ENCODE peak calls at places on chromosomes 11 and 22, in seven cellular contexts. V is neuronal stem cell, Y is astrocyte, C is mesendoderm, W is K562, Q is IMR-90, I is fibroblast of lung. G is an unnamed sample. For H3K4me1 and H3K27me3, the result is how much of the 10 kb centered on the place peaks cover.

GRCh38 chr11:125404136-125404810 is 91.8 kb downstream of the FEZ1 start:
- DNase-seq in V (peak), Y (no peak), C (peak), W (no peak), Q (no peak), I (no peak), G (no peak)

GRCh38 chr22:48393041-48393370 is 1434.7 kb downstream of the BRD1 start:
- DNase-seq in V (no peak), Y (no peak), C (no peak), W (no peak), Q (no peak), I (no peak), G (no peak)

GRCh38 chr11:114099392-114100178 is 40.1 kb downstream of the ZBTB16 start:
- DNase-seq in V (no peak), Y (no peak), C (no peak), W (no peak), Q (no peak), I (no peak), G (no peak)

GRCh38 chr11:36564376-36565032 is 3.3 kb upstream of the RAG1 start:
- DNase-seq in V (peak), Y (peak), C (peak), W (peak), Q (peak), I (peak), G (peak)

GRCh38 chr11:17354070-17354924 is 2.7 kb downstream of the NCR3LG1 start:
- DNase-seq in V (peak), Y (peak), C (peak), W (peak), Q (peak), I (peak), G (no peak)

GRCh38 chr11:12518606-12519385 is 141.4 kb downstream of the PARVA start:
- DNase-seq in V (no peak), Y (no peak), C (no peak), W (no peak), Q (no peak), I (no peak), G (no peak)

GRCh38 chr11:92439133-92439532 is 214.5 kb downstream of the FAT3 start:
- DNase-seq in V (no peak), Y (no peak), C (no peak), W (no peak), Q (no peak), I (no peak), G (no peak)

GRCh38 chr11:114180301-114181055 is 115.7 kb upstream of the NNMT start:
- DNase-seq in V (no peak), Y (no peak), C (peak), W (no peak), Q (no peak), I (no peak), G (no peak)

GRCh38 chr11:122795281-122795680 is 43.0 kb upstream of the CRTAM start:
- DNase-seq in V (no peak), Y (no peak), C (no peak), W (no peak), Q (no peak), I (no peak), G (no peak)

GRCh38 chr11:61890536-61891330 is 612 bp downstream of the FADS3 start:
- DNase-seq in V (no peak), Y (peak), C (peak), W (peak), Q (peak), I (peak), G (no peak)

GRCh38 chr11:132994038-132994502 is 538.2 kb downstream of the OPCML start:
- DNase-seq in V (no peak), Y (no peak), C (no peak), W (no peak), Q (no peak), I (peak), G (no peak)

GRCh38 chr11:10385696-10386095 is 69.4 kb upstream of the AMPD3 start:
- DNase-seq in V (no peak), Y (no peak), C (no peak), W (no peak), Q (peak), I (no peak), G (no peak)

GRCh38 chr11:11916981-11917399 is 75.2 kb downstream of the USP47 start:
- DNase-seq in V (no peak), Y (peak), C (peak), W (no peak), Q (peak), I (peak), G (no peak)

GRCh38 chr11:108593910-108594434 is 404 bp upstream of the EXPH5 start:
- DNase-seq in V (no peak), Y (no peak), C (no peak), W (no peak), Q (no peak), I (no peak), G (no peak)

GRCh38 chr22:30695871-30696655 is 1.4 kb downstream of the OSBP2 start:
- DNase-seq in V (no peak), Y (no peak), C (no peak), W (no peak), Q (no peak), I (no peak), G (no peak)

GRCh38 chr11:61173456-61173855 is 12.2 kb upstream of the VPS37C start:
- DNase-seq in V (no peak), Y (no peak), C (no peak), W (no peak), Q (peak), I (no peak), G (no peak)

GRCh38 chr22:48563118-48563965 is 1264.3 kb downstream of the BRD1 start:
- DNase-seq in V (no peak), Y (no peak), C (no peak), W (no peak), Q (no peak), I (no peak), G (no peak)

GRCh38 chr11:77075425-77075905 is 8.7 kb downstream of the CAPN5 start:
- DNase-seq in V (no peak), Y (no peak), C (no peak), W (no peak), Q (no peak), I (no peak), G (no peak)

GRCh38 chr11:78253797-78254196 is 65.1 kb downstream of the USP35 start:
- DNase-seq in V (no peak), Y (peak), C (no peak), W (no peak), Q (peak), I (peak), G (no peak)

GRCh38 chr11:69253028-69253427 is 40.9 kb upstream of the MYEOV start:
- DNase-seq in V (no peak), Y (peak), C (peak), W (no peak), Q (peak), I (peak), G (no peak)

GRCh38 chr11:122697636-122698167 is 42.2 kb downstream of the UBASH3B start:
- DNase-seq in V (no peak), Y (peak), C (no peak), W (no peak), Q (peak), I (peak), G (no peak)

GRCh38 chr22:29205598-29206371 is at the start of gene EMID1:
- DNase-seq in V (peak), Y (no peak), C (peak), W (peak), Q (peak), I (peak), G (no peak)

GRCh38 chr11:69002743-69003231 is 10.3 kb downstream of the MRGPRF start:
- DNase-seq in V (no peak), Y (no peak), C (no peak), W (no peak), Q (no peak), I (no peak), G (no peak)

GRCh38 chr11:115170133-115170815 is 333.9 kb downstream of the CADM1 start:
- DNase-seq in V (peak), Y (no peak), C (peak), W (peak), Q (peak), I (no peak), G (peak)

GRCh38 chr11:117618956-117619355 is 178.1 kb downstream of the DSCAML1 start:
- DNase-seq in V (no peak), Y (no peak), C (peak), W (no peak), Q (no peak), I (no peak), G (no peak)

GRCh38 chr11:78476066-78476465 is 58.4 kb upstream of the GAB2 start:
- DNase-seq in V (no peak), Y (no peak), C (peak), W (no peak), Q (no peak), I (no peak), G (no peak)

GRCh38 chr22:49107961-49108530 is 719.6 kb downstream of the BRD1 start:
- DNase-seq in V (no peak), Y (no peak), C (no peak), W (no peak), Q (no peak), I (no peak), G (no peak)

GRCh38 chr22:49413551-49413950 is 414.1 kb downstream of the BRD1 start:
- DNase-seq in V (no peak), Y (no peak), C (no peak), W (no peak), Q (no peak), I (no peak), G (no peak)

GRCh38 chr11:72736452-72737069 is 15.6 kb downstream of the ARAP1 start:
- DNase-seq in V (no peak), Y (peak), C (peak), W (peak), Q (peak), I (peak), G (no peak)

GRCh38 chr22:29299136-29299900 is 7.1 kb upstream of the GAS2L1 start:
- DNase-seq in V (no peak), Y (no peak), C (no peak), W (no peak), Q (no peak), I (no peak), G (no peak)

GRCh38 chr11:64911142-64911541 is 5.9 kb downstream of the ATG2A start:
- DNase-seq in V (no peak), Y (no peak), C (no peak), W (no peak), Q (no peak), I (no peak), G (no peak)

GRCh38 chr11:63492441-63492840 is 1.5 kb upstream of the PLAAT5 start:
- DNase-seq in V (no peak), Y (no peak), C (no peak), W (no peak), Q (no peak), I (no peak), G (no peak)

GRCh38 chr11:63491240-63491587 is 247 bp upstream of the PLAAT5 start:
- DNase-seq in V (no peak), Y (no peak), C (peak), W (no peak), Q (no peak), I (no peak), G (no peak)

GRCh38 chr11:63490551-63491239 is at the start of gene PLAAT5:
- DNase-seq in V (peak), Y (no peak), C (peak), W (no peak), Q (no peak), I (peak), G (no peak)

GRCh38 chr11:63493127-63493526 is 2.2 kb upstream of the PLAAT5 start:
- DNase-seq in V (no peak), Y (no peak), C (no peak), W (no peak), Q (no peak), I (no peak), G (no peak)

GRCh38 chr11:63491614-63492372 is 826 bp upstream of the PLAAT5 start:
- DNase-seq in V (no peak), Y (peak), C (peak), W (no peak), Q (peak), I (peak), G (no peak)
- H3K9ac ChIP-seq in V (no peak), Y (no peak), C (peak), W (no peak), Q (no peak), I (no peak), G (no peak)

GRCh38 chr11:57619331-57619730 is 21.8 kb downstream of the SERPING1 start:
- DNase-seq in V (no peak), Y (no peak), C (no peak), W (peak), Q (no peak), I (no peak), G (no peak)

GRCh38 chr11:57618438-57618837 is 21.0 kb downstream of the SERPING1 start:
- DNase-seq in V (no peak), Y (no peak), C (no peak), W (no peak), Q (no peak), I (no peak), G (no peak)

GRCh38 chr11:57614234-57614772 is 16.8 kb downstream of the SERPING1 start:
- DNase-seq in V (no peak), Y (no peak), C (no peak), W (no peak), Q (no peak), I (no peak), G (no peak)

GRCh38 chr11:57615308-57615707 is 17.8 kb downstream of the SERPING1 start:
- DNase-seq in V (no peak), Y (no peak), C (no peak), W (no peak), Q (no peak), I (no peak), G (no peak)

GRCh38 chr11:57616595-57616994 is 19.1 kb downstream of the SERPING1 start:
- DNase-seq in V (no peak), Y (no peak), C (no peak), W (no peak), Q (no peak), I (no peak), G (no peak)
- H3K4me1 ChIP-seq in V (under half), Y (under half), C (under half), W (under half), Q (under half), I (under half), G (under half)

GRCh38 chr11:112961751-112962747 is 829 bp downstream of the NCAM1 start:
- DNase-seq in V (peak), Y (no peak), C (peak), W (no peak), Q (no peak), I (no peak), G (no peak)

GRCh38 chr11:112961146-112961668 is at the start of gene NCAM1:
- DNase-seq in V (peak), Y (peak), C (peak), W (peak), Q (peak), I (peak), G (peak)

GRCh38 chr11:112965601-112966125 is 4.4 kb downstream of the NCAM1 start:
- DNase-seq in V (no peak), Y (no peak), C (no peak), W (no peak), Q (no peak), I (no peak), G (no peak)

GRCh38 chr11:112962854-112963367 is 1.7 kb downstream of the NCAM1 start:
- DNase-seq in V (peak), Y (no peak), C (peak), W (no peak), Q (no peak), I (peak), G (no peak)

GRCh38 chr11:112963368-112963955 is 2.2 kb downstream of the NCAM1 start:
- DNase-seq in V (peak), Y (no peak), C (peak), W (no peak), Q (no peak), I (no peak), G (no peak)
- H3K27me3 ChIP-seq in V (under half), Y (under half), C (under half), W (under half), Q (under half), I (under half), G (under half)

GRCh38 chr22:19055801-19056200 is 66.4 kb downstream of the DGCR2 start:
- DNase-seq in V (no peak), Y (no peak), C (no peak), W (no peak), Q (no peak), I (no peak), G (no peak)

GRCh38 chr22:19057539-19057938 is 64.7 kb downstream of the DGCR2 start:
- DNase-seq in V (no peak), Y (no peak), C (no peak), W (no peak), Q (no peak), I (no peak), G (no peak)

GRCh38 chr22:19057999-19058491 is 64.2 kb downstream of the DGCR2 start:
- DNase-seq in V (no peak), Y (no peak), C (no peak), W (no peak), Q (no peak), I (no peak), G (no peak)

GRCh38 chr22:19058713-19059451 is 63.3 kb downstream of the DGCR2 start:
- DNase-seq in V (no peak), Y (no peak), C (no peak), W (no peak), Q (no peak), I (no peak), G (no peak)

DNA sequence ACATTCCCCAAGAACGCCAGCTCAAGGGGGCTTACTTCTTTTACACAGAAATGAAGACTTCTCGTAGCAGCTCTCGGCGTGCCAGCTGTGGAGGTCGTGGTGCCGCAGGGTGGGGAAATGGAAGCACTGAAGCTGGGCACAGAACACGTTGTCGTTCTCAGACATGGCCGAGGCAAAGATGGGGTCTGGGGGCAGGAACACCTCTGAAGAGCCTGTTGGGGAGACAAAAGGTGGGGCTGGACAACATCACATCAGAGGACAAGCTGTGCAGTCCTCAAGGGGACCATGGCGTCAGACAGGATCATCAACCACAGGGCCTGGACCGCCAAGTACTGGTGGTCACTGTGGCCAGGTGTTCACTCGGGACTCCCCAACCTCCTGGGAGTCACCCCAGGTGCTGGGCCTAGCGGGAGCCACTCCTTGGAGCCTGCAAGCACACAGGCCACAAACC is 65.2 kb downstream of the DGCR2 start:
- DNase-seq in V (no peak), Y (no peak), C (no peak), W (no peak), Q (no peak), I (no peak), G (no peak)
- H3K9ac ChIP-seq in V (no peak), Y (no peak), C (no peak), W (no peak), Q (no peak), I (no peak), G (no peak)

DNA sequence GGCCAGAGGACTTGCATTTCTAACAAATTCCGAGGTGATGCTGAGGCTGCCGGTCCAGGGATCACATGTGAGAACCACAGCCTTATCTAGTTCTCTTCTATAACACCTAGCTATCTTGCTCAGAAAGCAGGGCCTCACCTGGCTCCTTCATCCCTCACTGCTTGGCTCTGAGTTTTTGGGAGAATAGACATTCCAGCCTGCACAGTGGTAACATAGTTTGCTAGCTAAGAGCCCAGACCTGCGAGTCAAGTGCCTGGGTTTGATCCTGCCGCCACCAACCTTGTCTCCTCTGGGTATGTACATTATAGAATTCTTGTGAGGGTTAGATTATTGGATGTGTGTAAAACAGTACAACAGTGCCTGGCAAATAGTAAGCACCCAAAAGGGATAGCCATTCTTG is 13.5 kb upstream of the POU2AF1 start:
- DNase-seq in V (no peak), Y (no peak), C (no peak), W (no peak), Q (no peak), I (no peak), G (no peak)
- H3K4me1 ChIP-seq in V (under half), Y (under half), C (under half), W (under half), Q (under half), I (under half), G (under half)

DNA sequence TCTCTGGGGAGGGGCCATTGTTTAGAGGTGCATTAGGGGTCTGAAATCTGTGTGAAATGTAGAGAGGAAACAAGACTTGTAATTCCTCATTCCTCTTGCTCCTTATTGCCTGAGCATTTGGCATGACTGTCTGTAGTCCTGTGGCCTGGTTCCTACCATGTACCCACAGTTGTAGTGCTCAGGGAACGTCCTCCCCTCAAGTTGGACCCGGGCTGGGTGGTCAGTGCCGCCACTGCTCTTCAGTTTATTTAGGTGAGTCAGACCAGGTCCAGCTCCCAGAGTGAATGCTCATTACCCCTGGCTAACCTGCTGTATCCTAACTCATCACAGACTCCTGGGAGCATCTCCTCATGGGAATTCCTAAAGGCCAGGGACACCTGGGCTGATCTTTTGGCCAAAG is 139.8 kb downstream of the GRIK4 start:
- DNase-seq in V (no peak), Y (no peak), C (no peak), W (no peak), Q (no peak), I (no peak), G (no peak)
- H3K27me3 ChIP-seq in V (under half), Y (under half), C (under half), W (under half), Q (under half), I (under half), G (half or more)

GRCh38 chr11:75328426-75329277 is 22.8 kb downstream of the ARRB1 start:
- DNase-seq in V (peak), Y (peak), C (peak), W (peak), Q (peak), I (peak), G (peak)

GRCh38 chr11:75325713-75326438 is 25.6 kb downstream of the ARRB1 start:
- DNase-seq in V (no peak), Y (peak), C (peak), W (no peak), Q (peak), I (peak), G (no peak)

GRCh38 chr11:75324189-75324588 is 27.3 kb downstream of the ARRB1 start:
- DNase-seq in V (no peak), Y (no peak), C (no peak), W (no peak), Q (no peak), I (no peak), G (no peak)

GRCh38 chr11:75324740-75325139 is 26.7 kb downstream of the ARRB1 start:
- DNase-seq in V (no peak), Y (no peak), C (no peak), W (no peak), Q (no peak), I (no peak), G (no peak)

GRCh38 chr11:75326439-75326810 is 25.0 kb downstream of the ARRB1 start:
- DNase-seq in V (no peak), Y (no peak), C (no peak), W (peak), Q (no peak), I (no peak), G (no peak)
- H3K9ac ChIP-seq in V (no peak), Y (peak), C (no peak), W (no peak), Q (no peak), I (no peak), G (no peak)

GRCh38 chr11:1074244-1075221 is at the start of gene MUC2:
- DNase-seq in V (no peak), Y (no peak), C (no peak), W (no peak), Q (no peak), I (no peak), G (no peak)
- H3K4me1 ChIP-seq in V (under half), Y (under half), C (under half), W (under half), Q (under half), I (under half), G (under half)